ENCODE peak calls at places on chromosomes 11 and 22, in eight cellular contexts. Z is T-cell; O is right cardiac atrium; X is posterior vena cava; K is GM12891; U is fibroblast of the aortic adventitia; Q is iPS DF 19.7; J is CD4-positive, alpha-beta memory T cell. D is an unnamed sample.

GRCh38 chr11:84425704-84426103 is 1139.5 kb upstream of the CCDC90B start:
- DNase-seq in Z (no peak), O (no peak), X (no peak), K (no peak), U (no peak), Q (no peak), J (no peak), D (no peak)

GRCh38 chr11:72038491-72038890 is 39.8 kb downstream of the IL18BP start:
- DNase-seq in Z (no peak), O (peak; percentile 87), X (peak; percentile 84), K (no peak), U (peak; percentile 81), Q (no peak), J (no peak), D (no peak)

GRCh38 chr11:35615911-35616900 is 2.1 kb upstream of the FJX1 start:
- DNase-seq in Z (no peak), O (no peak), X (no peak), K (no peak), U (peak; percentile 81), Q (no peak), J (peak; percentile 39), D (no peak)

GRCh38 chr11:64164392-64165312 is 1.3 kb downstream of the MACROD1 start:
- DNase-seq in Z (no peak), O (peak; percentile 72), X (no peak), K (no peak), U (no peak), Q (no peak), J (no peak), D (no peak)

GRCh38 chr11:62122076-62122475 is 1.7 kb upstream of the INCENP start:
- DNase-seq in Z (no peak), O (no peak), X (no peak), K (no peak), U (no peak), Q (peak; percentile 40), J (no peak), D (no peak)

GRCh38 chr22:36986242-36986821 is 32.9 kb downstream of the TST start:
- DNase-seq in Z (peak; percentile 6), O (no peak), X (no peak), K (peak; percentile 33), U (no peak), Q (no peak), J (peak; percentile 6), D (no peak)

GRCh38 chr11:116078101-116078561 is 573.9 kb upstream of the CADM1 start:
- DNase-seq in Z (no peak), O (no peak), X (no peak), K (no peak), U (no peak), Q (no peak), J (no peak), D (no peak)

GRCh38 chr22:23743303-23743705 is 7.6 kb downstream of the ZNF70 start:
- DNase-seq in Z (no peak), O (peak; percentile 91), X (no peak), K (no peak), U (peak; percentile 84), Q (no peak), J (no peak), D (no peak)

GRCh38 chr22:43257549-43257948 is 70.6 kb upstream of the TTLL12 start:
- DNase-seq in Z (no peak), O (no peak), X (no peak), K (no peak), U (no peak), Q (no peak), J (no peak), D (no peak)

GRCh38 chr11:2109541-2110019 is 29.6 kb downstream of the IGF2 start:
- DNase-seq in Z (no peak), O (peak; percentile 66), X (no peak), K (no peak), U (no peak), Q (no peak), J (no peak), D (no peak)

GRCh38 chr11:111449696-111450479 is 62.3 kb downstream of the BTG4 start:
- DNase-seq in Z (no peak), O (no peak), X (no peak), K (no peak), U (no peak), Q (no peak), J (no peak), D (no peak)

GRCh38 chr22:39308614-39309363 is 10.6 kb downstream of the RPL3 start:
- DNase-seq in Z (no peak), O (peak; percentile 86), X (peak; percentile 94), K (no peak), U (peak; percentile 95), Q (no peak), J (no peak), D (no peak)

GRCh38 chr11:73308963-73309960 is 1.2 kb downstream of the ARHGEF17 start:
- DNase-seq in Z (no peak), O (peak; percentile 97), X (peak; percentile 97), K (no peak), U (peak; percentile 95), Q (no peak), J (no peak), D (no peak)

GRCh38 chr11:62592989-62593421 is 1.7 kb upstream of the TUT1 start:
- DNase-seq in Z (no peak), O (no peak), X (no peak), K (no peak), U (no peak), Q (no peak), J (no peak), D (no peak)

GRCh38 chr11:70730411-70730810 is 332.1 kb downstream of the CTTN start:
- DNase-seq in Z (no peak), O (no peak), X (peak; percentile 36), K (no peak), U (no peak), Q (no peak), J (no peak), D (no peak)

GRCh38 chr22:19762315-19763140 is 1.9 kb downstream of the TBX1 start:
- DNase-seq in Z (no peak), O (peak; percentile 28), X (no peak), K (no peak), U (no peak), Q (no peak), J (no peak), D (no peak)

GRCh38 chr11:105937331-105937730 is 84.7 kb downstream of the MSANTD4 start:
- DNase-seq in Z (no peak), O (no peak), X (no peak), K (no peak), U (peak; percentile 11), Q (no peak), J (no peak), D (no peak)

GRCh38 chr22:20021196-20022181 is 579 bp downstream of the TANGO2 start:
- DNase-seq in Z (no peak), O (peak; percentile 86), X (peak; percentile 89), K (no peak), U (peak; percentile 69), Q (no peak), J (no peak), D (no peak)

GRCh38 chr11:19597876-19598275 is 114.8 kb upstream of the NAV2 start:
- DNase-seq in Z (no peak), O (no peak), X (no peak), K (no peak), U (no peak), Q (no peak), J (no peak), D (no peak)

GRCh38 chr11:71135112-71135511 is 117.3 kb downstream of the SHANK2 start:
- DNase-seq in Z (no peak), O (no peak), X (peak; percentile 56), K (no peak), U (no peak), Q (no peak), J (no peak), D (no peak)

GRCh38 chr11:61587951-61588695 is 7.2 kb upstream of the SYT7 start:
- DNase-seq in Z (peak; percentile 67), O (peak; percentile 86), X (no peak), K (peak; percentile 49), U (no peak), Q (no peak), J (peak; percentile 56), D (no peak)

GRCh38 chr11:30172872-30173271 is 57.9 kb upstream of the FSHB start:
- DNase-seq in Z (no peak), O (peak; percentile 45), X (no peak), K (no peak), U (no peak), Q (no peak), J (no peak), D (no peak)

GRCh38 chr11:78138694-78139421 is 568 bp downstream of the ALG8 start:
- DNase-seq in Z (peak; percentile 10), O (no peak), X (no peak), K (no peak), U (no peak), Q (no peak), J (no peak), D (no peak)

GRCh38 chr22:41009222-41009948 is 58.2 kb downstream of the RBX1 start:
- DNase-seq in Z (no peak), O (no peak), X (no peak), K (no peak), U (peak; percentile 76), Q (no peak), J (no peak), D (no peak)

GRCh38 chr11:17490938-17491337 is 14.3 kb upstream of the ABCC8 start:
- DNase-seq in Z (no peak), O (no peak), X (no peak), K (no peak), U (no peak), Q (no peak), J (no peak), D (no peak)

GRCh38 chr11:45927684-45928413 is 5.4 kb downstream of the LARGE2 start:
- DNase-seq in Z (no peak), O (peak; percentile 43), X (peak; percentile 75), K (no peak), U (no peak), Q (no peak), J (no peak), D (no peak)

GRCh38 chr11:75639752-75640151 is 29.1 kb downstream of the MAP6 start:
- DNase-seq in Z (no peak), O (peak; percentile 94), X (peak; percentile 90), K (peak; percentile 13), U (peak; percentile 70), Q (no peak), J (no peak), D (no peak)

GRCh38 chr11:17693531-17693930 is 25.8 kb upstream of the MYOD1 start:
- DNase-seq in Z (no peak), O (no peak), X (no peak), K (no peak), U (no peak), Q (no peak), J (no peak), D (no peak)

GRCh38 chr11:12430912-12431311 is 53.5 kb downstream of the PARVA start:
- DNase-seq in Z (no peak), O (peak; percentile 83), X (no peak), K (no peak), U (peak; percentile 96), Q (no peak), J (no peak), D (no peak)

GRCh38 chr11:61477126-61477525 is 31.4 kb upstream of the LRRC10B start:
- DNase-seq in Z (no peak), O (peak; percentile 71), X (no peak), K (no peak), U (peak; percentile 63), Q (no peak), J (no peak), D (no peak)

GRCh38 chr11:61871158-61871597 is 20.2 kb downstream of the FADS3 start:
- DNase-seq in Z (peak; percentile 52), O (peak; percentile 92), X (peak; percentile 96), K (peak; percentile 91), U (peak; percentile 77), Q (peak; percentile 45), J (peak; percentile 62), D (peak; percentile 82)

GRCh38 chr11:64447717-64448598 is 89.0 kb downstream of the RPS6KA4 start:
- DNase-seq in Z (no peak), O (peak; percentile 79), X (peak; percentile 80), K (peak; percentile 43), U (peak; percentile 24), Q (no peak), J (no peak), D (no peak)

GRCh38 chr11:35662061-35662648 is 420 bp upstream of the TRIM44 start:
- DNase-seq in Z (peak; percentile 13), O (no peak), X (no peak), K (peak; percentile 7), U (no peak), Q (no peak), J (peak; percentile 50), D (no peak)

GRCh38 chr22:20549232-20549841 is 41.9 kb downstream of the MED15 start:
- DNase-seq in Z (peak; percentile 73), O (peak; percentile 72), X (peak; percentile 57), K (no peak), U (no peak), Q (no peak), J (peak; percentile 69), D (no peak)

D was measured in iPS DF 6.9.